ENCODE peak calls at places on chromosomes 4 and X, in six cellular contexts. G is cardiac muscle cell, W is aorta, C is tibial nerve, X is small intestine, P is IMR-90. V is an unnamed sample. For H3K9me3 and H3K36me3, the result is how much of the 10 kb centered on the place peaks cover.

GRCh38 chr4:92299152-92299551 is 4.6 kb upstream of the GRID2 start:
- DNase-seq in G (peak), W (no peak), C (no peak), X (no peak), P (peak), V (no peak)

GRCh38 chrX:48956728-48957414 is 536 bp downstream of the OTUD5 start:
- DNase-seq in G (peak), W (peak), C (no peak), X (no peak), P (no peak), V (peak)

GRCh38 chrX:74420194-74421035 is 878 bp upstream of the SLC16A2 start:
- DNase-seq in G (peak), W (peak), C (peak), X (peak), P (peak), V (peak)

GRCh38 chrX:17374619-17375360 is at the start of gene NHS:
- DNase-seq in G (peak), W (peak), C (peak), X (peak), P (peak), V (peak)

GRCh38 chr4:123848615-123849014 is 452.0 kb downstream of the SPRY1 start:
- DNase-seq in G (peak), W (no peak), C (no peak), X (no peak), P (no peak), V (no peak)

GRCh38 chr4:115159141-115159540 is 45.7 kb upstream of the NDST4 start:
- DNase-seq in G (no peak), W (no peak), C (no peak), X (no peak), P (no peak), V (no peak)

GRCh38 chrX:38247051-38247450 is 26.4 kb upstream of the SRPX start:
- DNase-seq in G (no peak), W (no peak), C (no peak), X (no peak), P (no peak), V (no peak)

GRCh38 chr4:123666486-123666885 is 269.9 kb downstream of the SPRY1 start:
- DNase-seq in G (no peak), W (no peak), C (no peak), X (no peak), P (no peak), V (no peak)

GRCh38 chr4:95548738-95549245 is at the start of gene UNC5C:
- DNase-seq in G (peak), W (peak), C (peak), X (no peak), P (no peak), V (peak)

GRCh38 chr4:69999420-69999819 is 3.7 kb downstream of the STATH start:
- DNase-seq in G (peak), W (no peak), C (no peak), X (no peak), P (no peak), V (no peak)

GRCh38 chrX:56783450-56783831 is 54.4 kb downstream of the NBDY start:
- DNase-seq in G (no peak), W (peak), C (no peak), X (no peak), P (peak), V (peak)

GRCh38 chrX:25015486-25016360 is at the start of gene ARX:
- DNase-seq in G (peak), W (no peak), C (no peak), X (peak), P (peak), V (peak)

GRCh38 chr4:61500883-61501282 is 300.8 kb downstream of the ADGRL3 start:
- DNase-seq in G (peak), W (no peak), C (no peak), X (peak), P (no peak), V (no peak)

GRCh38 chrX:13028871-13029336 is 15.5 kb downstream of the FAM9C start:
- DNase-seq in G (no peak), W (no peak), C (no peak), X (no peak), P (no peak), V (no peak)

GRCh38 chrX:24479924-24480722 is 15.0 kb downstream of the PDK3 start:
- DNase-seq in G (no peak), W (no peak), C (peak), X (peak), P (peak), V (no peak)

GRCh38 chr4:82381661-82382284 is 8.0 kb upstream of the HNRNPD start:
- DNase-seq in G (no peak), W (no peak), C (no peak), X (no peak), P (peak), V (no peak)

GRCh38 chr4:86223472-86223871 is 136.4 kb downstream of the MAPK10 start:
- DNase-seq in G (peak), W (no peak), C (no peak), X (no peak), P (peak), V (no peak)

GRCh38 chrX:71128915-71129765 is 10.7 kb downstream of the MED12 start:
- DNase-seq in G (peak), W (peak), C (peak), X (peak), P (peak), V (peak)

GRCh38 chrX:8034058-8034457 is 106.8 kb upstream of the PNPLA4 start:
- DNase-seq in G (no peak), W (no peak), C (no peak), X (no peak), P (no peak), V (no peak)

GRCh38 chr4:16583764-16584163 is 314.7 kb downstream of the LDB2 start:
- DNase-seq in G (peak), W (no peak), C (no peak), X (no peak), P (peak), V (no peak)

GRCh38 chr4:48943387-48943786 is 36.8 kb upstream of the OCIAD2 start:
- DNase-seq in G (no peak), W (no peak), C (no peak), X (peak), P (no peak), V (no peak)

GRCh38 chrX:31563792-31564191 is 492.0 kb upstream of the FTHL17 start:
- DNase-seq in G (no peak), W (no peak), C (no peak), X (no peak), P (no peak), V (no peak)

GRCh38 chr4:184417802-184418511 is 56.4 kb downstream of the IRF2 start:
- DNase-seq in G (peak), W (no peak), C (no peak), X (peak), P (peak), V (no peak)

GRCh38 chrX:8755116-8755515 is 23.2 kb upstream of the ANOS1 start:
- DNase-seq in G (no peak), W (no peak), C (no peak), X (no peak), P (no peak), V (no peak)

GRCh38 chrX:134886201-134886600 is 104.6 kb upstream of the SMIM10 start:
- DNase-seq in G (peak), W (no peak), C (no peak), X (no peak), P (peak), V (no peak)

GRCh38 chr4:118974758-118975157 is 86.1 kb downstream of the SYNPO2 start:
- DNase-seq in G (peak), W (no peak), C (no peak), X (no peak), P (peak), V (no peak)

GRCh38 chr4:156798438-156798837 is 173.2 kb downstream of the PDGFC start:
- DNase-seq in G (no peak), W (no peak), C (no peak), X (no peak), P (no peak), V (no peak)

GRCh38 chrX:22686138-22686541 is 313.6 kb upstream of the DDX53 start:
- DNase-seq in G (peak), W (no peak), C (peak), X (no peak), P (peak), V (no peak)

GRCh38 chr4:152815078-152815477 is 35.3 kb downstream of the ARFIP1 start:
- DNase-seq in G (peak), W (no peak), C (no peak), X (no peak), P (no peak), V (no peak)

GRCh38 chr4:132001542-132001941 is 1147.6 kb upstream of the PCDH10 start:
- DNase-seq in G (peak), W (no peak), C (no peak), X (no peak), P (peak), V (no peak)

GRCh38 chr4:154329268-154329858 is 162.2 kb downstream of the DCHS2 start:
- DNase-seq in G (peak), W (no peak), C (no peak), X (no peak), P (peak), V (no peak)

GRCh38 chr4:14111730-14112171 is 484.2 kb upstream of the BOD1L1 start:
- DNase-seq in G (peak), W (no peak), C (no peak), X (no peak), P (peak), V (no peak)

GRCh38 chrX:103628386-103629290 is at the start of gene TCEAL1:
- DNase-seq in G (peak), W (peak), C (peak), X (peak), P (peak), V (peak)

GRCh38 chr4:147518846-147519767 is 38.2 kb downstream of the EDNRA start:
- DNase-seq in G (peak), W (no peak), C (peak), X (peak), P (peak), V (peak)

GRCh38 chr4:130172156-130172555 is 1076.2 kb downstream of the C4orf33 start:
- DNase-seq in G (no peak), W (no peak), C (no peak), X (no peak), P (no peak), V (no peak)

GRCh38 chrX:101078716-101079115 is at the start of gene TMEM35A:
- DNase-seq in G (peak), W (no peak), C (no peak), X (peak), P (peak), V (peak)

GRCh38 chr4:170243662-170244288 is 154.0 kb upstream of the AADAT start:
- DNase-seq in G (no peak), W (no peak), C (no peak), X (no peak), P (no peak), V (no peak)

GRCh38 chr4:170248576-170248975 is 158.8 kb upstream of the AADAT start:
- DNase-seq in G (no peak), W (no peak), C (no peak), X (no peak), P (no peak), V (no peak)

GRCh38 chr4:170242471-170242870 is 152.7 kb upstream of the AADAT start:
- DNase-seq in G (no peak), W (no peak), C (no peak), X (no peak), P (no peak), V (no peak)

GRCh38 chr4:170247585-170247984 is 157.8 kb upstream of the AADAT start:
- DNase-seq in G (no peak), W (no peak), C (no peak), X (no peak), P (no peak), V (no peak)

GRCh38 chr4:170248029-170248428 is 158.3 kb upstream of the AADAT start:
- DNase-seq in G (no peak), W (no peak), C (no peak), X (no peak), P (no peak), V (no peak)
- H3K9me3 ChIP-seq in G (under half), W (under half), C (under half), X (under half), P (under half), V (under half)

GRCh38 chr4:536351-536972 is 37.5 kb downstream of the PIGG start:
- DNase-seq in G (no peak), W (peak), C (no peak), X (no peak), P (no peak), V (no peak)
- H3K36me3 ChIP-seq in G (under half), W (under half), C (under half), X (under half), P (under half), V (under half)

DNA sequence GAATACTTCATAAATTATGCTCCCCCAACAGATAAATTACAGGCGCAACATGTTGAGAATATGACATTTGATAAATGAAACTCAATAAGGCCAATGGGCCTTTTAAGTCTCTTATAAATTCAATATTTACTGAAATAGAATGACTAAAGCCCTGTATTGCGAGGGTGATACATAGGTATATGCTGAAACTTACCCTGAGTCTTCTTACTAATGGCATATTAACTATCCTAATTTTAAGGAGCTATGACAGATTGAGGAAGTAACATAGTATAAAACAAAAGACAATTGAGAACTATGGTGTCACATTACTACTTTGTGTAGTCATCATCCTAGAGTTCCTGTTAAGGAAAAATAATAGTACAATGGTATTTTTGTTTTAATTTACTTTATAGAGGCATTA is 440.7 kb downstream of the IL15 start:
- DNase-seq in G (no peak), W (no peak), C (no peak), X (no peak), P (no peak), V (no peak)
- H3K9me3 ChIP-seq in G (under half), W (under half), C (under half), X (under half), P (under half), V (under half)

DNA sequence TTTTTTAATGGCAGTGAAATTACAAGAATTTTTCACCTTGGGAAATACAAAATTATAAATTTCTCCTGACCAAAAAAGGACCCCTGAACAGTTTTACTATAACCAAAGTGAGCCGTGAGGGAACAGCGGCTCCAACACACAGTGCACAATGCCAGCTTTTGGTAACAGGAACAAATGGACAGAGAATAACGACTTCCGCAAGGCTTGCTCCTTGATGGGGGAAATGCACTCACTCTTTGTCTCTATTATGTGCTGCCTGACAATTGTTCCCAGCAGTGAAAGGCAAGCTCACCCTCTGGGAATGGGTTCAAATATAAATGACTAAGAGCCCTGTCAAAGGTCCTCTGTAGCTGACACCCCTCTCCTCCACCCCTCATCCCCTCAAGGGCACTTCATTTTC is 325.9 kb upstream of the GALNT7 start:
- DNase-seq in G (no peak), W (no peak), C (no peak), X (no peak), P (no peak), V (no peak)
- H3K36me3 ChIP-seq in G (under half), W (under half), C (under half), X (under half), P (under half), V (under half)

GRCh38 chr4:3845744-3846429 is 79.7 kb downstream of the ADRA2C start:
- DNase-seq in G (no peak), W (no peak), C (no peak), X (no peak), P (no peak), V (no peak)
- H3K9me3 ChIP-seq in G (under half), W (under half), C (under half), X (under half), P (under half), V (under half)

DNA sequence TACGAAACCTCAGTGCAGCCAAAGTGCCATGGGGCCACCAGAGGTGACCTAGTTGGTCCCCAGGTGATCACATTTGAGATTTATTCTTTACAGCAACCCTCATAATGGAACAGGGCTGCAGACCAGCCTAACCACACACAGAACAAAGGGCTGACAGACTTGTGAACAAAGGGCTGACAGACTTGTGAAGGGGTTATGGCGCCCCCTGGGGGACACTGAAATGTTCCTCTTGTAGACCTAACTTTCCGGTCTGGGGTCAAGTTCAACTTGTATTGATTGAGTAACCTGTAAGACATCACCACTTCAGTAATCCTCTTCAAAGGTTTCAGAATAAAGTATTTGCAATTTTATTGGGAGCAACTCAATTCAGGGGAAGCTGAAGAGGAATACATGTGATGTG is 175.9 kb upstream of the RPS6KA3 start:
- DNase-seq in G (peak), W (peak), C (peak), X (peak), P (peak), V (peak)
- H3K36me3 ChIP-seq in G (under half), W (under half), C (under half), X (under half), P (under half), V (under half)

V was measured in ovary.